ENCODE peak calls at places on chromosomes 1 and 21, in nine cellular contexts. L is Kasumi-1; F is astrocyte of the spinal cord; I is germinal center; Q is SJSA1; V is NCI-H1694; R is GM23338; A is left ventricle myocardium inferior; U is stimulated activated CD4-positive, alpha-beta T cell treated with anti-CD3 and anti-CD28 coated beads, Interleukin-12 subunit alpha, Interleukin-12 subunit beta, amount 100 ng/mL, for 4 hours. C is an unnamed sample.
A peak's percentile ranks its signal among the peaks of the same experiment; 100 is the strongest.

GRCh38 chr1:84143796-84144565 is at the start of gene PRKACB:
- DNase-seq in L (peak; percentile 92), F (peak; percentile 56), I (peak; percentile 19), Q (peak; percentile 57), V (no peak), R (no peak), A (no peak), U (no peak), C (no peak)

GRCh38 chr1:210397681-210398080 is 69.0 kb downstream of the HHAT start:
- DNase-seq in L (no peak), F (no peak), I (no peak), Q (no peak), V (no peak), R (no peak), A (no peak), U (no peak), C (no peak)

GRCh38 chr21:35303085-35303484 is 254.0 kb upstream of the RUNX1 start:
- DNase-seq in L (no peak), F (peak; percentile 93), I (no peak), Q (peak; percentile 58), V (no peak), R (no peak), A (no peak), U (no peak), C (no peak)

GRCh38 chr1:23394664-23395063 is 25.0 kb upstream of the ZNF436 start:
- DNase-seq in L (no peak), F (peak; percentile 91), I (no peak), Q (peak; percentile 69), V (no peak), R (peak; percentile 60), A (peak; percentile 88), U (no peak), C (no peak)

GRCh38 chr1:30908886-30909777 is 574 bp upstream of the SDC3 start:
- DNase-seq in L (peak; percentile 2), F (no peak), I (no peak), Q (no peak), V (no peak), R (peak; percentile 75), A (peak; percentile 32), U (no peak), C (no peak)

GRCh38 chr1:212981571-212982328 is 31.4 kb downstream of the VASH2 start:
- DNase-seq in L (no peak), F (no peak), I (no peak), Q (no peak), V (peak; percentile 36), R (no peak), A (peak; percentile 32), U (no peak), C (no peak)

GRCh38 chr1:209879539-209879938 is 51.8 kb downstream of the UTP25 start:
- DNase-seq in L (no peak), F (peak; percentile 33), I (no peak), Q (no peak), V (peak; percentile 93), R (no peak), A (no peak), U (no peak), C (no peak)

GRCh38 chr1:205810448-205811157 is 2.4 kb downstream of the SLC41A1 start:
- DNase-seq in L (peak; percentile 45), F (peak; percentile 22), I (no peak), Q (no peak), V (no peak), R (peak; percentile 65), A (no peak), U (no peak), C (no peak)

GRCh38 chr1:109398343-109399225 is 866 bp upstream of the SORT1 start:
- DNase-seq in L (no peak), F (no peak), I (no peak), Q (no peak), V (peak; percentile 56), R (no peak), A (no peak), U (no peak), C (no peak)

GRCh38 chr1:65509912-65510680 is 89.6 kb downstream of the LEPR start:
- DNase-seq in L (no peak), F (peak; percentile 69), I (no peak), Q (no peak), V (no peak), R (no peak), A (no peak), U (no peak), C (no peak)

GRCh38 chr1:54328117-54328636 is 78.0 kb downstream of the SSBP3 start:
- DNase-seq in L (no peak), F (no peak), I (no peak), Q (peak; percentile 28), V (no peak), R (no peak), A (no peak), U (no peak), C (no peak)

GRCh38 chr1:221706862-221707582 is 34.9 kb downstream of the DUSP10 start:
- DNase-seq in L (no peak), F (no peak), I (no peak), Q (no peak), V (no peak), R (no peak), A (no peak), U (no peak), C (no peak)

GRCh38 chr1:9008236-9008635 is 18.0 kb downstream of the SLC2A7 start:
- DNase-seq in L (no peak), F (no peak), I (no peak), Q (no peak), V (no peak), R (no peak), A (no peak), U (no peak), C (no peak)

GRCh38 chr21:28215214-28215954 is 777.3 kb downstream of the LTN1 start:
- DNase-seq in L (no peak), F (no peak), I (no peak), Q (no peak), V (no peak), R (no peak), A (no peak), U (no peak), C (no peak)

GRCh38 chr1:39170731-39171375 is 33.6 kb upstream of the MACF1 start:
- DNase-seq in L (no peak), F (no peak), I (no peak), Q (no peak), V (peak; percentile 22), R (peak; percentile 84), A (no peak), U (no peak), C (peak; percentile 66)

GRCh38 chr1:205565799-205566198 is 61.3 kb downstream of the CDK18 start:
- DNase-seq in L (no peak), F (no peak), I (no peak), Q (no peak), V (no peak), R (no peak), A (no peak), U (no peak), C (no peak)

GRCh38 chr1:234970371-234970730 is 158.3 kb downstream of the TOMM20 start:
- DNase-seq in L (no peak), F (peak; percentile 97), I (no peak), Q (no peak), V (no peak), R (no peak), A (no peak), U (no peak), C (no peak)

GRCh38 chr1:202068596-202068995 is 54.1 kb upstream of the GPR37L1 start:
- DNase-seq in L (no peak), F (no peak), I (no peak), Q (no peak), V (no peak), R (no peak), A (no peak), U (no peak), C (no peak)

GRCh38 chr1:43313771-43314170 is 13.0 kb downstream of the TIE1 start:
- DNase-seq in L (no peak), F (no peak), I (no peak), Q (no peak), V (no peak), R (no peak), A (no peak), U (no peak), C (no peak)

GRCh38 chr1:47804127-47804526 is 193.1 kb downstream of the TRABD2B start:
- DNase-seq in L (no peak), F (no peak), I (no peak), Q (no peak), V (peak; percentile 22), R (no peak), A (no peak), U (no peak), C (no peak)

GRCh38 chr1:54380285-54380882 is 25.8 kb downstream of the SSBP3 start:
- DNase-seq in L (no peak), F (no peak), I (no peak), Q (no peak), V (no peak), R (no peak), A (no peak), U (no peak), C (no peak)

GRCh38 chr21:25515484-25516405 is 91.5 kb downstream of the MRPL39 start:
- DNase-seq in L (no peak), F (peak; percentile 58), I (no peak), Q (no peak), V (no peak), R (peak; percentile 21), A (no peak), U (no peak), C (no peak)

GRCh38 chr1:242139437-242139836 is 140.5 kb upstream of the MAP1LC3C start:
- DNase-seq in L (peak; percentile 59), F (no peak), I (no peak), Q (no peak), V (no peak), R (no peak), A (no peak), U (no peak), C (no peak)

GRCh38 chr1:205199090-205199930 is 12.2 kb downstream of the DSTYK start:
- DNase-seq in L (no peak), F (no peak), I (no peak), Q (no peak), V (no peak), R (no peak), A (no peak), U (peak; percentile 24), C (no peak)